ENCODE peak calls at places on chromosomes 7 and 10, in four cellular contexts. B is upper lobe of left lung, P is left lung, D is transverse colon. F is an unnamed sample. For H3K36me3, the result is how much of the 10 kb centered on the place peaks cover.

GRCh38 chr7:25196132-25196896 is 32.0 kb downstream of the NPVF start:
- DNase-seq in B (no peak), D (peak), P (no peak), F (peak)

GRCh38 chr7:136023134-136023869 is 46.1 kb upstream of the MTPN start:
- DNase-seq in P (no peak), D (no peak), B (no peak), F (no peak)

GRCh38 chr10:88827718-88828117 is 23.9 kb downstream of the ANKRD22 start:
- DNase-seq in B (no peak), P (no peak), D (no peak), F (no peak)

GRCh38 chr10:80713398-80713928 is 175.8 kb downstream of the SH2D4B start:
- DNase-seq in B (no peak), P (no peak), D (no peak), F (no peak)

GRCh38 chr10:79390057-79390456 is 42.8 kb downstream of the PPIF start:
- DNase-seq in P (no peak), B (no peak), D (no peak), F (no peak)

GRCh38 chr10:86170255-86171153 is 196.1 kb downstream of the GRID1 start:
- DNase-seq in D (no peak), P (no peak), B (no peak), F (no peak)

GRCh38 chr7:11648980-11649379 is 183.0 kb downstream of the THSD7A start:
- DNase-seq in B (no peak), P (no peak), D (no peak), F (no peak)

GRCh38 chr10:79084012-79084971 is 15.5 kb downstream of the ZMIZ1 start:
- DNase-seq in D (peak), B (no peak), P (peak), F (peak)

GRCh38 chr7:44796034-44796503 is 412 bp upstream of the PPIA start:
- DNase-seq in B (no peak), D (no peak), P (no peak), F (no peak)

GRCh38 chr7:14902589-14902963 is at the start of gene DGKB:
- DNase-seq in P (no peak), B (no peak), D (peak), F (peak)

GRCh38 chr7:47477191-47478016 is 104.5 kb downstream of the TNS3 start:
- DNase-seq in B (no peak), P (no peak), D (no peak), F (no peak)

GRCh38 chr7:1085910-1086421 is 1.9 kb upstream of the GPER1 start:
- DNase-seq in P (no peak), D (no peak), B (peak), F (no peak)

GRCh38 chr7:43211276-43211675 is 98.8 kb downstream of the HECW1 start:
- DNase-seq in B (no peak), D (no peak), P (no peak), F (no peak)

GRCh38 chr7:71752171-71752935 is 620.4 kb downstream of the GALNT17 start:
- DNase-seq in B (peak), D (peak), P (peak), F (peak)
- H3K4me3 ChIP-seq in B (no peak), D (no peak), P (no peak), F (peak)

GRCh38 chr10:97179731-97180366 is 5.9 kb downstream of the SLIT1 start:
- DNase-seq in B (peak), D (no peak), P (no peak), F (peak)
- TF ChIP-seq CTCF in B (peak), D (no peak), P (no peak), F (no peak)

GRCh38 chr7:139597028-139597427 is 73.5 kb downstream of the CLEC2L start:
- DNase-seq in D (no peak), B (no peak), P (no peak), F (no peak)
- H3K36me3 ChIP-seq in D (under half), B (under half), P (half or more), F (under half)

GRCh38 chr10:129705676-129706075 is 238.6 kb downstream of the MGMT start:
- DNase-seq in P (no peak), B (no peak), D (no peak), F (peak)
- H3K4me3 ChIP-seq in P (no peak), B (no peak), D (no peak), F (no peak)

GRCh38 chr10:12243860-12244620 is 48.1 kb downstream of the CDC123 start:
- DNase-seq in P (no peak), D (no peak), B (peak), F (no peak)
- TF ChIP-seq CTCF in P (no peak), D (no peak), B (no peak), F (no peak)

DNA sequence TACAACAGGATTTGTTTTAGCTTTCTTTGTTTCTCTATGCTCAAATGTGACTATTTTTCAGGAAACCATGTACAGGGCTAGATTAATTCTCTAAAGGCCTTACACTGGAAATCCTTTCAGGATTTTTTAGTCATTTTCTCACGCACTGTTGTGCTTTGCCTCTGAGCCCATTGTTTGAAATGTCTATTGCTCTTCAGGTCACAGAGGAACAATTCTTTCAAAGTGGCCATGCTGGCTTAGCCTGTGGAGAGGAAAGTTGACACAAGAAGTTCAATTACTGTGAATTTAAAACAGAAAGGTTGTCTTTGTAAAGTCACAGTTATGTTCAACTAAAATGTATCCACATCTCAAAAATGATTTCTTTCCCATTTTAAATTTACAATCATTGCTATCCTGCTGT is 1071.7 kb upstream of the POT1 start:
- DNase-seq in B (no peak), D (no peak), P (no peak), F (no peak)
- H3K36me3 ChIP-seq in B (under half), D (under half), P (under half), F (under half)

DNA sequence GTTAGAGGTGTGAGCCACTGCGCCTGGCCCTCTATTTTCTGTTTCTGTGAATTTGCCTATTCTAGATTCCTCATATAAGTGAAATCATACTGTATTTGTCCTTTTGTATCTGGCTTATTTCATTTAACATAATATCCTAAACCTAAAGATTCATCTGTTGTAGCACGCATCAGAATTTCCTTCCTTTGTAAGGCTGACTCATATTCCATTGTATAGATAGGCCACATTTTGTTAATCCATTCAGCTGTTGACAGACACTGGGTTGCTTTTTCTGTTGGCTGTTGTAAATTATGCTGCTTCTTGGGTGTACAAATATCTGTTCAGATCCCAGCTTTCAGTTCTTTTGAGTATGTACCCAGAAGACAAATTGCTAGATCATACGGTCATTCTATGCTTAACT is 28.8 kb upstream of the CUL1 start:
- DNase-seq in D (no peak), P (no peak), B (no peak), F (no peak)
- H3K4me3 ChIP-seq in D (no peak), P (no peak), B (no peak), F (no peak)

F was measured in pancreas.